ENCODE peak calls at places on chromosomes 4 and X, in five cellular contexts. Y, I, S, J and V are unnamed samples. For H3K4me1, the result is how much of the 10 kb centered on the place peaks cover.

GRCh38 chr4:181796502-181796901 is 446.7 kb upstream of the TENM3 start:
- DNase-seq in Y (peak), J (peak), S (peak), I (no peak), V (no peak)

GRCh38 chr4:104870495-104871228 is 276.0 kb upstream of the TET2 start:
- DNase-seq in S (no peak), J (no peak), Y (no peak), I (no peak), V (no peak)

GRCh38 chr4:6773616-6774540 is 8.6 kb upstream of the KIAA0232 start:
- DNase-seq in Y (no peak), J (no peak), S (no peak), I (no peak), V (no peak)

GRCh38 chr4:77930876-77931275 is 68.2 kb downstream of the MRPL1 start:
- DNase-seq in S (no peak), J (no peak), Y (no peak), I (no peak), V (no peak)

GRCh38 chr4:159016527-159017137 is 86.2 kb upstream of the RAPGEF2 start:
- DNase-seq in S (peak), J (no peak), Y (peak), I (peak), V (peak)

GRCh38 chrX:123087326-123087725 is 96.8 kb upstream of the GRIA3 start:
- DNase-seq in I (no peak), J (peak), S (no peak), Y (no peak), V (no peak)

GRCh38 chr4:59571805-59572430 is 1628.2 kb upstream of the ADGRL3 start:
- DNase-seq in I (no peak), S (no peak), J (no peak), Y (no peak), V (no peak)

GRCh38 chr4:5465956-5466355 is 242.4 kb downstream of the EVC2 start:
- DNase-seq in S (no peak), I (no peak), J (no peak), Y (no peak), V (no peak)

GRCh38 chr4:48329976-48330375 is 11.4 kb upstream of the SLAIN2 start:
- DNase-seq in S (no peak), I (no peak), Y (peak), J (peak), V (no peak)

GRCh38 chrX:111008126-111008525 is 87.9 kb upstream of the PAK3 start:
- DNase-seq in Y (no peak), I (no peak), S (no peak), J (no peak), V (no peak)

DNA sequence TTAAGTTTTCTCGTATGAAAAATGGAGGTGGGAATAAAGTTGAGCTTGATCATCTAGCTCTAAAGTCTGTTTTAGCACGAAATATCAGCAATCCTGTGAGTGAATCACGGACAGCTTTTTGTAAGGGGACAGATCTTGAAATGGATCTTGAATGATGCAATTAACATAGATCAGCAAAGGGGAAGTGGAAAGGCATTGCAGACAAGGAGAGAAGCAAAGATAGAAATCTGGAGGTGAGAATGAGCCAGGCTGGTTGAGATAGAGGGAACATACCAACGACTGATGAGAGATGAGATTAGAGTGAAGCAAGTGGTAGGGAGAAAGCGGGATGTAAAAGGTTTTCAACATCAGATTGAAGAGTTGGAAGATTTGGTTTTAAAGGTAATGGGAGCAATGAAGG is 4.6 kb upstream of the DGKK start:
- DNase-seq in J (no peak), Y (no peak), S (no peak), I (no peak), V (no peak)
- TF ChIP-seq CTCF in J (no peak), Y (no peak), S (no peak), I (no peak), V (no peak)

GRCh38 chrX:30572678-30573077 is 4.9 kb downstream of the TASL start:
- DNase-seq in I (no peak), S (no peak), J (no peak), Y (no peak), V (no peak)
- H3K4me1 ChIP-seq in I (under half), S (under half), J (under half), Y (under half), V (under half)

GRCh38 chrX:56788229-56788628 is 59.2 kb downstream of the NBDY start:
- DNase-seq in Y (no peak), S (no peak), J (no peak), I (peak), V (no peak)
- TF ChIP-seq CTCF in Y (no peak), S (no peak), J (no peak), I (no peak), V (no peak)

GRCh38 chr4:156950090-156950489 is 21.5 kb downstream of the PDGFC start:
- DNase-seq in J (no peak), S (no peak), I (no peak), Y (no peak), V (no peak)
- H3K4me1 ChIP-seq in J (half or more), S (under half), I (under half), Y (under half), V (half or more)